ENCODE peak calls at places on chromosomes 2 and 18, in eight cellular contexts. One of them, this sample, is unnamed.

GRCh38 chr2:148989882-148990493 is 48.5 kb upstream of the LYPD6B start:
- DNase-seq in GM12891: peak; percentile 43
- DNase-seq in nephron progenitor cell: peak; percentile 50
- DNase-seq in kidney epithelial cell: peak; percentile 50
- DNase-seq in HTR-8/SVneo: peak; percentile 66
- DNase-seq in islet precursor cell: peak; percentile 73
- DNase-seq in T-cell: peak; percentile 30
- DNase-seq in B cell: peak; percentile 70
- DNase-seq in this sample: peak; percentile 80

GRCh38 chr18:48893559-48894265 is 57.1 kb downstream of the SMAD7 start:
- DNase-seq in GM12891: no peak
- DNase-seq in nephron progenitor cell: no peak
- DNase-seq in kidney epithelial cell: no peak
- DNase-seq in HTR-8/SVneo: no peak
- DNase-seq in islet precursor cell: peak; percentile 49
- DNase-seq in T-cell: no peak
- DNase-seq in B cell: no peak
- DNase-seq in this sample: no peak

GRCh38 chr18:34773378-34773777 is 63.3 kb downstream of the DTNA start:
- DNase-seq in GM12891: no peak
- DNase-seq in nephron progenitor cell: no peak
- DNase-seq in kidney epithelial cell: no peak
- DNase-seq in HTR-8/SVneo: no peak
- DNase-seq in islet precursor cell: no peak
- DNase-seq in T-cell: no peak
- DNase-seq in B cell: no peak
- DNase-seq in this sample: no peak

GRCh38 chr2:158509928-158510797 is 53.4 kb downstream of the PKP4 start:
- DNase-seq in GM12891: no peak
- DNase-seq in nephron progenitor cell: no peak
- DNase-seq in kidney epithelial cell: no peak
- DNase-seq in HTR-8/SVneo: no peak
- DNase-seq in islet precursor cell: no peak
- DNase-seq in T-cell: no peak
- DNase-seq in B cell: no peak
- DNase-seq in this sample: no peak

GRCh38 chr2:28656937-28657615 is 94.6 kb upstream of the PPP1CB start:
- DNase-seq in GM12891: no peak
- DNase-seq in nephron progenitor cell: no peak
- DNase-seq in kidney epithelial cell: no peak
- DNase-seq in HTR-8/SVneo: no peak
- DNase-seq in islet precursor cell: peak; percentile 85
- DNase-seq in T-cell: no peak
- DNase-seq in B cell: no peak
- DNase-seq in this sample: no peak

GRCh38 chr2:34012728-34013302 is 413.7 kb upstream of the FAM98A start:
- DNase-seq in GM12891: peak; percentile 11
- DNase-seq in nephron progenitor cell: peak; percentile 77
- DNase-seq in kidney epithelial cell: peak; percentile 31
- DNase-seq in HTR-8/SVneo: peak; percentile 48
- DNase-seq in islet precursor cell: peak; percentile 90
- DNase-seq in T-cell: no peak
- DNase-seq in B cell: no peak
- DNase-seq in this sample: peak; percentile 87

GRCh38 chr2:197937804-197938203 is 133.4 kb downstream of the PLCL1 start:
- DNase-seq in GM12891: no peak
- DNase-seq in nephron progenitor cell: no peak
- DNase-seq in kidney epithelial cell: no peak
- DNase-seq in HTR-8/SVneo: no peak
- DNase-seq in islet precursor cell: no peak
- DNase-seq in T-cell: no peak
- DNase-seq in B cell: no peak
- DNase-seq in this sample: no peak

GRCh38 chr2:216632952-216633615 is at the start of gene IGFBP2:
- DNase-seq in GM12891: no peak
- DNase-seq in nephron progenitor cell: peak; percentile 84
- DNase-seq in kidney epithelial cell: no peak
- DNase-seq in HTR-8/SVneo: no peak
- DNase-seq in islet precursor cell: peak; percentile 91
- DNase-seq in T-cell: no peak
- DNase-seq in B cell: no peak
- DNase-seq in this sample: peak; percentile 95

GRCh38 chr2:69780907-69781306 is 39.0 kb downstream of the ANXA4 start:
- DNase-seq in GM12891: no peak
- DNase-seq in nephron progenitor cell: no peak
- DNase-seq in kidney epithelial cell: no peak
- DNase-seq in HTR-8/SVneo: no peak
- DNase-seq in islet precursor cell: no peak
- DNase-seq in T-cell: no peak
- DNase-seq in B cell: no peak
- DNase-seq in this sample: no peak

GRCh38 chr2:186537019-186537418 is 51.0 kb downstream of the ZC3H15 start:
- DNase-seq in GM12891: no peak
- DNase-seq in nephron progenitor cell: no peak
- DNase-seq in kidney epithelial cell: no peak
- DNase-seq in HTR-8/SVneo: no peak
- DNase-seq in islet precursor cell: no peak
- DNase-seq in T-cell: no peak
- DNase-seq in B cell: no peak
- DNase-seq in this sample: no peak

GRCh38 chr2:100983201-100983600 is 18.9 kb upstream of the RPL31 start:
- DNase-seq in GM12891: no peak
- DNase-seq in nephron progenitor cell: no peak
- DNase-seq in kidney epithelial cell: no peak
- DNase-seq in HTR-8/SVneo: no peak
- DNase-seq in islet precursor cell: no peak
- DNase-seq in T-cell: no peak
- DNase-seq in B cell: no peak
- DNase-seq in this sample: no peak

GRCh38 chr2:166068981-166069380 is 58.8 kb downstream of the SCN1A start:
- DNase-seq in GM12891: no peak
- DNase-seq in nephron progenitor cell: no peak
- DNase-seq in kidney epithelial cell: no peak
- DNase-seq in HTR-8/SVneo: no peak
- DNase-seq in islet precursor cell: no peak
- DNase-seq in T-cell: no peak
- DNase-seq in B cell: no peak
- DNase-seq in this sample: no peak

This sample was measured in neural progenitor cell.